ENCODE peak calls at places on chromosomes 11 and 22, in five cellular contexts. S is CD4-positive, CD25-positive, alpha-beta regulatory T cell; C is body of pancreas; W is thoracic aorta; A is heart right ventricle. Z is an unnamed sample. For H3K9me3, H3K27me3 and H3K4me1, the result is how much of the 10 kb centered on the place peaks cover.

GRCh38 chr22:20439556-20439927 is 1.9 kb upstream of the SCARF2 start:
- DNase-seq in W (no peak), C (no peak), S (no peak), A (no peak), Z (no peak)

GRCh38 chr22:37661160-37661924 is 2.8 kb downstream of the PDXP start:
- DNase-seq in A (no peak), S (peak), C (peak), W (no peak), Z (no peak)

GRCh38 chr11:111387318-111387863 is 8.3 kb upstream of the POU2AF1 start:
- DNase-seq in A (peak), W (no peak), C (peak), S (no peak), Z (no peak)

GRCh38 chr22:48951836-48952235 is 875.8 kb downstream of the BRD1 start:
- DNase-seq in S (no peak), A (no peak), C (no peak), W (no peak), Z (no peak)

GRCh38 chr11:28038775-28039174 is 69.2 kb downstream of the KIF18A start:
- DNase-seq in A (no peak), C (no peak), S (no peak), W (no peak), Z (no peak)

GRCh38 chr11:59249535-59249934 is 36.8 kb upstream of the MPEG1 start:
- DNase-seq in C (no peak), A (no peak), W (no peak), S (no peak), Z (no peak)

GRCh38 chr11:36464720-36465119 is 45.4 kb downstream of the TRAF6 start:
- DNase-seq in S (no peak), W (no peak), C (no peak), A (no peak), Z (no peak)

GRCh38 chr22:44723801-44724200 is 21.8 kb downstream of the PRR5 start:
- DNase-seq in W (no peak), S (no peak), C (no peak), A (no peak), Z (no peak)

GRCh38 chr11:114275295-114275694 is 20.9 kb upstream of the NNMT start:
- DNase-seq in S (no peak), W (no peak), C (no peak), A (peak), Z (no peak)

GRCh38 chr11:15483205-15483604 is 368.5 kb downstream of the INSC start:
- DNase-seq in A (no peak), C (no peak), S (no peak), W (no peak), Z (no peak)

GRCh38 chr11:33694346-33695050 is 6.1 kb downstream of the C11orf91 start:
- DNase-seq in W (no peak), A (no peak), C (no peak), S (no peak), Z (no peak)

GRCh38 chr22:36727110-36727509 is 23.6 kb upstream of the CACNG2 start:
- DNase-seq in C (no peak), S (no peak), W (no peak), A (no peak), Z (no peak)

GRCh38 chr11:125569913-125570621 is 790 bp downstream of the EI24 start:
- DNase-seq in C (peak), A (no peak), W (no peak), S (no peak), Z (no peak)

GRCh38 chr11:94629741-94630140 is 62.6 kb downstream of the PIWIL4 start:
- DNase-seq in A (no peak), W (no peak), C (no peak), S (no peak), Z (no peak)

GRCh38 chr11:34356576-34356917 is 1.3 kb downstream of the ABTB2 start:
- DNase-seq in W (peak), C (peak), A (peak), S (no peak), Z (no peak)

GRCh38 chr11:68673291-68673930 is 10.9 kb upstream of the GAL start:
- DNase-seq in W (no peak), A (no peak), S (no peak), C (no peak), Z (no peak)

GRCh38 chr11:60625262-60625661 is 74.2 kb upstream of the MS4A8 start:
- DNase-seq in C (peak), W (no peak), A (no peak), S (no peak), Z (no peak)

GRCh38 chr11:60919320-60919719 is 4.9 kb upstream of the TMEM132A start:
- DNase-seq in C (no peak), S (no peak), A (no peak), W (no peak), Z (no peak)

GRCh38 chr11:131690362-131690761 is 319.9 kb downstream of the NTM start:
- DNase-seq in S (no peak), C (no peak), W (no peak), A (no peak), Z (no peak)

GRCh38 chr11:1568451-1568911 is 3.6 kb downstream of the DUSP8 start:
- DNase-seq in C (peak), A (no peak), S (no peak), W (no peak), Z (no peak)

GRCh38 chr22:37492428-37493344 is 6.5 kb upstream of the MFNG start:
- DNase-seq in C (peak), S (peak), A (no peak), W (no peak), Z (peak)

DNA sequence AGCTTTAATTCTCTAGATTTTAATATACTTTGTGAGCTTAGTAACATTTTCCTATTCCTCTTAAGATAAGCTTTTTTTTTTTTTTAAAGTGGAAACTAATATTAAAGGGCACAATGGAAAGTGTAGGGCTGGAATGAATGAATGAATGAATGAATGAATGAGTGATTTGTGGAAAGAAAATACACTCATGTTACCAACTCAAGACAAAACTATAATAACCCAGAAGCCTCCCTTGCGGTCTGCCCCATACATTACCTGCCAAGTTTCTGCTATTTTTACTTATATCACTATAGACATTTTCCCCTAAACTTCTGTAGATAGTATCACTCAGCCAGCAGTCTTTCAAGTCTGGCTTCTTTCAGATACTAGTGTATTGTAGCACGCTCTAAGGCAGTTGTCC is 932.1 kb downstream of the TBC1D22A start:
- DNase-seq in W (no peak), A (no peak), S (no peak), C (no peak), Z (no peak)
- H3K9me3 ChIP-seq in W (under half), A (under half), S (under half), C (under half), Z (under half)

GRCh38 chr11:3638513-3638912 is 3.3 kb downstream of the ART5 start:
- DNase-seq in W (no peak), A (no peak), S (no peak), C (no peak), Z (no peak)

GRCh38 chr11:3642071-3642951 is 519 bp upstream of the ART5 start:
- DNase-seq in A (peak), S (peak), C (peak), W (peak), Z (peak)

GRCh38 chr11:3641701-3642070 is at the start of gene ART5:
- DNase-seq in W (no peak), A (no peak), C (no peak), S (no peak), Z (no peak)

GRCh38 chr11:3639841-3640240 is 2.0 kb downstream of the ART5 start:
- DNase-seq in S (no peak), W (no peak), A (no peak), C (no peak), Z (no peak)

DNA sequence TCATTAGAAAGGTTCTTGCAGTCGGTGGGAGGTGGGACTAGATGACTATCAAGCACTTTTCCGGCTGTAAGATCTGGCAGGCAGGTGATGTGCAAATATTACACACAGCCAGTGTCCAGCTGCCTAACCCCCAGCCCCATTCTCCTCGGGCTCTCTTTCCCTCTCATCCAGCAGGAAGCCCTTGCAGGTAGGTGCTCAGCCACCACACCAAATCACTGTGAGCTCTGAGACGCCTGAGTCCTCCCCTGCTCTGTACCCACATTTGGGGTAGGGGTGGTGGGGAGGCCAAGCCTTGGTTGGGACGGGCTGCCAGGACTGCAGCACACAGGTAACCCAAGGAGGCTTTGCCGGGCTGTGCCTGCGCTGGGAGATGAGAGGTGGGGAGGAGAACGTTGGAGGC is 601 bp downstream of the ART5 start:
- DNase-seq in W (no peak), A (no peak), S (no peak), C (no peak), Z (no peak)
- H3K27me3 ChIP-seq in W (under half), A (under half), S (under half), C (under half), Z (under half)

GRCh38 chr11:70423523-70424505 is 25.5 kb downstream of the CTTN start:
- DNase-seq in C (peak), S (no peak), W (no peak), A (no peak), Z (peak)

GRCh38 chr11:70424765-70425164 is 26.4 kb downstream of the CTTN start:
- DNase-seq in W (no peak), A (no peak), S (no peak), C (no peak), Z (no peak)

GRCh38 chr11:70421123-70421522 is 22.8 kb downstream of the CTTN start:
- DNase-seq in A (no peak), W (no peak), C (no peak), S (no peak), Z (no peak)

GRCh38 chr11:70420496-70420895 is 22.2 kb downstream of the CTTN start:
- DNase-seq in C (no peak), S (no peak), A (no peak), W (no peak), Z (no peak)

GRCh38 chr11:70422692-70423522 is 24.6 kb downstream of the CTTN start:
- DNase-seq in A (no peak), C (no peak), W (no peak), S (no peak), Z (no peak)
- H3K4me1 ChIP-seq in A (under half), C (under half), W (under half), S (under half), Z (under half)

DNA sequence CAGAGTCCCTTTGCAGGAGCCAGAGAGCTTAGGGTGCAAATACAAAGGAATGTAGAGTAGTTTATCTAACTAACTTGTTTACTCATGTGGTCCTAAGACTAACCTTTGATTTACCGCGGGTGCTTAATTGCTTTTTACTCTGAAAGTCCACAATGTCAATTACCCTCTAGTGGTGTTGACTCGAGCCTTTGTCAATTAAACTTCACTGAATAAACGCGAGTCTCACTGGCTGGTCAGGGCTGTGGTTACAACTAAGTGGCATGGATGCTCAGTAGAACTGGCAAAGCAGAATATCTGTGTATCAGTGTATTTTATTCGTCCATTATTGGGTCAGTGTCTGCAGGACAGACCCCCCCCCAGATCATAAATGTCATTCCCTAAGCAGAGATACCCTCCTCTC is 181.7 kb downstream of the OR4C45 start:
- DNase-seq in W (no peak), S (no peak), A (no peak), C (no peak), Z (no peak)
- H3K9me3 ChIP-seq in W (under half), S (under half), A (under half), C (under half), Z (under half)

DNA sequence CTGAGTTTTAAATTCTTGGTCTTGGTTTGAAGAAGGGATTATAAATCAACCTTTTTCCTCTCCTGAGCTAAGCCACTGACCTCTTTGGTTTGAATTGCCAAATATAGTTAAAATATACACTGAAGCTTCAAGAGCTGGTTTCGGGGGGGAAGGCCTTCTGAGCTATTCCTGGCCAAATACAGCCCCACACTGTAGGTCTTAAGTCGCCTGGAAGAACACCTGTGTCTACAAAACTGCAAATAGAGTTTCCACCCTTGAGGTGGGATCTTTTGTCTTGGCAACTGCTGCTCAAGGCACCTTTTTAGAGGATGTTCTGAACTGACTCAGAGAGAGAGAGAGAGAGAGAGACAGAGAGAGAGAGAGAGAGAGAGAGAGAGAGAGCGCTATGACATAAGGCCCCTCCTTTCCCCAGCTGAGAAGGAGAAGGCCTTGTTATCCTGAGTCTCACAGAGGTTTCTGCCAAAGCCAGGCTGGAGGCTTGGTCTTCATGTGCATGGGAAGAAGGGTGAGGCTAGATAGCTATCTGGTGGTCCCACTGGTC is 5.5 kb downstream of the ADM start:
- DNase-seq in S (no peak), A (no peak), W (no peak), C (no peak), Z (no peak)
- H3K27me3 ChIP-seq in S (under half), A (under half), W (under half), C (under half), Z (under half)

DNA sequence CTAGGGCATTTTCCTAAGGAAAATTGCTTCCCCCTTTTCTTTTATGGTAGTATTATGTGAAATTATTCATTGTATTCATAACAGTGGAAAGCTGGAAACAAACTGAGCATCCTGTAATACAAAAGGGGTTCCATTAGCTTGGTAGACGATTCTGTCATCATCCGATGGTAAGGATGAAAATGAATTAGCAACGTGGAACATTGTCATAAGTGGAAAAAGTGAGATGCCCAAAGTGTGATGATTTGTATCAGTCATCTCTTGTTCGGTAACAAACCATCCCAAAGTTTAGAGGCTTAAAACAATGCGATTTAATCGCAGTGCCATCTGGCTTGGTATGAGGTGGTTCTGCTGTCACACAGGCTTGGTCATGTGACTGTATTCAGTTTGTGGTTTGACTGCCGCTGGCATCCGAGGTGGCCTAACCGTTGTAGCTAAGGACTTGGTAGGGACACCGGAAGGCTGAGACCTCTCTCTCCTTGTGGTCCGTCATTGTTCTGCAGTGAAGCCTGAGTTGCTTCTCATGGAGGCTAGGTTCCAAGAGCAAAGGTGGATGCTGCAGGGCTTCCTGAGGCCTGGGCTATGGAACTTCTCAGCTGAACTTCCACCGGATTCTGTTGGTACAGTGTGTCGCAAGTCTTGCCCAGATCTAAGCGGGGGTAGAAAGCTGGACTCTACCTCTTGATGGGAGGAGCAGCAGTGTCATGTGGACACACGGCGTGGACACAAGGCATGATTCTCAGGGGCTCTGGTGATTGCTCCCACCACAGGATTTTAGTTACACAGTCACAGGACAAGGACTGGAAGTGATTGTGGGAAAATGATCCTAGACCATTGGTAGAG is 36.2 kb downstream of the BCR start:
- DNase-seq in A (no peak), C (no peak), S (peak), W (no peak), Z (peak)
- H3K4me1 ChIP-seq in A (half or more), C (half or more), S (half or more), W (half or more), Z (half or more)

DNA sequence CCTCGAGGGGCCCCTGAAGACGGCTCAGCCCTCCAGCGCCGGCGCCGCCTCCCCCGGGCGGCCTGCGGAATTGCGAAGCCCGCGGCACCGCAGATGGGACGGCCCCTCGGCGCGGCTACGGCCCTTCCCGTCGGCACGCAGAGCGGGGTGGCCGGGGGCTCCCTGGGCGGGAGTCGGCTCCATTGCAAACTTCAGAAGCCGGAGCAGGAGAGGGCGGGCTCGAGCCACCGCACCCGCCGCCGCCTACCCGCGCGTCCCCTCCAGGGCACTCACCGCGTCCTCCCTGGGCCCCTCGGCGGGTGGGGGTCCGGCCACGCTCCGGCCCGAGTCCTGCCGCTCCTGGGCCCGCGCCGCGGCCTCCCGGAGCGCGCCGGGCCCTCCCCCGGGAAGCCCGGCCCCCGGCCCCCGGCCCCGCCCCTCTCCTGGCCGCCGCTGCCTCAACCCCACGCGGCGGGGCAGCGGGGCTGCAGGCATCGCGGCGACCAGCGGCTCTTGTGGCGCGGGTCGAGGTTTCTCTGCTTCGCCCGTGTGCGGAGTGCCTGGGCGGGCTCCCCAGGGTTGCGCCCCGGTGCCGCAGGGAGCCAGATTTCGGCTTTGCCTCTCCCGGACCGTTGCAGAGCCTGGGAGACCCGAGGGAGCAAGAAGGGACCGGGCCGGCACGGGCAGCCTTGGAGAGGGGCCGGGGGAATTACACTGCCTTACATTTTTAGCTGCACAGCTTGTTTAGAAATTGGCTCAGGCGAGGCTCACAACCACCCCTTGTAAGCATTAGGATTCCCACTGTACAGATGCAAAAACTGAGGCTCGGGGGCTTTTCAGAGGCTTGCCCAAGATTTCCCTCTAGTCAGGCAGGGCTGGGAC is at the start of gene PACSIN3:
- DNase-seq in C (peak), S (peak), A (peak), W (no peak), Z (no peak)
- H3K9me3 ChIP-seq in C (under half), S (under half), A (under half), W (under half), Z (under half)